ENCODE peak calls at places on chromosomes 13 and 19, in five cellular contexts. J, Z, A, M and Q are unnamed samples.
A peak's percentile ranks its signal among the peaks of the same experiment; 100 is the strongest.

GRCh38 chr19:49637865-49638350 is 2.0 kb downstream of the RRAS start:
- DNase-seq in Z (no peak), A (peak; percentile 77), M (no peak), J (no peak), Q (peak; percentile 86)

GRCh38 chr13:78520425-78520824 is 82.9 kb downstream of the POU4F1 start:
- DNase-seq in J (no peak), Z (no peak), A (no peak), M (no peak), Q (no peak)

GRCh38 chr19:50197348-50197747 is 6.1 kb upstream of the MYH14 start:
- DNase-seq in J (no peak), Z (no peak), M (no peak), A (no peak), Q (no peak)

GRCh38 chr19:35107541-35107939 is 8.1 kb upstream of the FXYD3 start:
- DNase-seq in Z (peak; percentile 98), A (peak; percentile 12), J (no peak), M (no peak), Q (peak; percentile 58)

GRCh38 chr19:28656644-28657043 is 556.3 kb downstream of the UQCRFS1 start:
- DNase-seq in J (no peak), Z (no peak), M (no peak), A (no peak), Q (no peak)

GRCh38 chr13:39051157-39051556 is 12.9 kb downstream of the NHLRC3 start:
- DNase-seq in J (no peak), Z (peak; percentile 89), A (peak; percentile 45), M (no peak), Q (peak; percentile 67)

GRCh38 chr19:33705090-33705847 is 83.5 kb downstream of the CHST8 start:
- DNase-seq in A (no peak), J (no peak), Z (no peak), M (no peak), Q (no peak)

GRCh38 chr13:51009597-51009996 is 100.0 kb downstream of the RNASEH2B start:
- DNase-seq in A (no peak), M (no peak), Z (no peak), J (no peak), Q (no peak)

GRCh38 chr19:47713046-47714021 is at the start of gene EHD2:
- DNase-seq in Z (no peak), A (peak; percentile 51), M (peak; percentile 57), J (no peak), Q (peak; percentile 84)

GRCh38 chr13:106418556-106418955 is 116.9 kb downstream of the EFNB2 start:
- DNase-seq in A (peak; percentile 18), J (no peak), M (no peak), Z (peak; percentile 13), Q (no peak)

GRCh38 chr13:113967729-113968462 is 6.0 kb downstream of the C13orf46 start:
- DNase-seq in M (no peak), A (no peak), J (no peak), Z (no peak), Q (no peak)

GRCh38 chr19:58581227-58582141 is 8.3 kb upstream of the MZF1 start:
- DNase-seq in M (peak; percentile 88), J (peak; percentile 81), A (peak; percentile 88), Z (peak; percentile 75), Q (peak; percentile 91)

GRCh38 chr19:4578552-4579248 is 19.2 kb upstream of the SEMA6B start:
- DNase-seq in J (no peak), A (no peak), M (no peak), Z (no peak), Q (no peak)

GRCh38 chr19:29308977-29309520 is 96.1 kb upstream of the UQCRFS1 start:
- DNase-seq in J (no peak), Z (no peak), A (no peak), M (no peak), Q (no peak)

GRCh38 chr13:76711515-76712182 is 174.6 kb downstream of the KCTD12 start:
- DNase-seq in J (no peak), Z (peak; percentile 61), A (peak; percentile 97), M (no peak), Q (peak; percentile 98)

GRCh38 chr13:46051958-46052313 is 610 bp downstream of the ZC3H13 start:
- DNase-seq in J (no peak), Z (no peak), M (no peak), A (no peak), Q (peak; percentile 4)